ENCODE peak calls at places on chromosomes 12 and 14, in ten cellular contexts. F is sigmoid colon, M is right lobe of liver, Y is stomach, C is A549, E is thoracic aorta, X is gastrocnemius medialis, H is H9, R is uterus, I is left ventricle myocardium inferior. U is an unnamed sample.

GRCh38 chr14:57461777-57462320 is 31.8 kb downstream of the CCDC198 start:
- DNase-seq in F (no peak), M (no peak), Y (no peak), C (peak; percentile 55), E (no peak), X (no peak), H (no peak), R (no peak), I (no peak), U (no peak)

GRCh38 chr14:95231966-95232365 is 74.6 kb upstream of the DICER1 start:
- DNase-seq in F (no peak), M (no peak), Y (no peak), C (no peak), E (no peak), X (no peak), H (no peak), R (no peak), I (no peak), U (no peak)

GRCh38 chr12:3704512-3705348 is 48.2 kb downstream of the CRACR2A start:
- DNase-seq in F (no peak), M (no peak), Y (no peak), C (no peak), E (no peak), X (no peak), H (no peak), R (no peak), I (no peak), U (no peak)

GRCh38 chr12:107033758-107034739 is 47.1 kb upstream of the MTERF2 start:
- DNase-seq in F (no peak), M (no peak), Y (no peak), C (no peak), E (no peak), X (no peak), H (no peak), R (no peak), I (no peak), U (no peak)

GRCh38 chr12:32754101-32754500 is 1.6 kb downstream of the YARS2 start:
- DNase-seq in F (no peak), M (no peak), Y (no peak), C (no peak), E (no peak), X (no peak), H (no peak), R (no peak), I (no peak), U (no peak)

GRCh38 chr12:122227341-122227740 is 1.5 kb upstream of the DIABLO start:
- DNase-seq in F (no peak), M (no peak), Y (no peak), C (no peak), E (no peak), X (no peak), H (no peak), R (no peak), I (no peak), U (no peak)

GRCh38 chr14:33282811-33283210 is 344.1 kb downstream of the NPAS3 start:
- DNase-seq in F (no peak), M (no peak), Y (no peak), C (no peak), E (no peak), X (no peak), H (no peak), R (no peak), I (no peak), U (no peak)

GRCh38 chr12:76669981-76670380 is 93.9 kb upstream of the ZDHHC17 start:
- DNase-seq in F (no peak), M (no peak), Y (no peak), C (no peak), E (no peak), X (no peak), H (no peak), R (no peak), I (no peak), U (no peak)

GRCh38 chr12:1559729-1560128 is 34.7 kb downstream of the FBXL14 start:
- DNase-seq in F (no peak), M (no peak), Y (no peak), C (no peak), E (no peak), X (no peak), H (no peak), R (no peak), I (no peak), U (no peak)

GRCh38 chr12:110281549-110282342 is 699 bp downstream of the ATP2A2 start:
- DNase-seq in F (peak; percentile 83), M (peak; percentile 57), Y (peak; percentile 63), C (peak; percentile 75), E (no peak), X (peak; percentile 38), H (peak; percentile 44), R (peak; percentile 43), I (peak; percentile 43), U (peak; percentile 76)

GRCh38 chr12:74499192-74499591 is 38.4 kb upstream of the ATXN7L3B start:
- DNase-seq in F (no peak), M (no peak), Y (no peak), C (no peak), E (no peak), X (no peak), H (no peak), R (no peak), I (no peak), U (no peak)

GRCh38 chr14:22500525-22500924 is 88.5 kb downstream of the DAD1 start:
- DNase-seq in F (no peak), M (no peak), Y (no peak), C (no peak), E (no peak), X (no peak), H (no peak), R (no peak), I (no peak), U (no peak)

GRCh38 chr12:124645530-124646244 is 78.3 kb upstream of the NCOR2 start:
- DNase-seq in F (no peak), M (no peak), Y (no peak), C (no peak), E (no peak), X (no peak), H (no peak), R (no peak), I (no peak), U (no peak)

DNA sequence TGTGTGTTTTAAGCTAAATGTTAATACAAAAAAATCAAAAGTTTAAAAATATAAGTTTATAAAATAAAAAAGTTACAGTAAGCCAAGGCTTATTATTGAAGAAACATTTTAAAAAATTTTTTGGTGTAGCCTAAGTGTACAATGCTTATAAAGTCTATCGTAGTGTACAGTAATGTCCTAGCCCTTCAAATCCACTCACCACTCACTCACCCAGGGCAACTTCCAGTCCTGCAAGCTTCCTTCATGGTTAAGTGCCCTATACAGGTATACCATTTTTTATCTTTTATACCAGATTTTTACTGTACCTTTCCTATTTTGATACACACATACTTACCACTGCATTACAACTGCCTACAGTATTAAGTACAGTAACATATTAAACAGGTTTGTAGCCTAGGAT is 11.9 kb downstream of the UBE2N start:
- DNase-seq in F (no peak), M (no peak), Y (no peak), C (no peak), E (no peak), X (no peak), H (no peak), R (no peak), I (no peak), U (no peak)
- H3K4me1 ChIP-seq in F (peaks cover 67% of the 10 kb centered on the region), M (peaks cover 3% of the 10 kb centered on the region), Y (peaks cover 81% of the 10 kb centered on the region), C (peaks cover 38% of the 10 kb centered on the region), E (peaks cover 41% of the 10 kb centered on the region), X (peaks cover 67% of the 10 kb centered on the region), H (peaks cover 4% of the 10 kb centered on the region), R (peaks cover 8% of the 10 kb centered on the region), I (peaks cover 97% of the 10 kb centered on the region), U (peaks cover 84% of the 10 kb centered on the region)

DNA sequence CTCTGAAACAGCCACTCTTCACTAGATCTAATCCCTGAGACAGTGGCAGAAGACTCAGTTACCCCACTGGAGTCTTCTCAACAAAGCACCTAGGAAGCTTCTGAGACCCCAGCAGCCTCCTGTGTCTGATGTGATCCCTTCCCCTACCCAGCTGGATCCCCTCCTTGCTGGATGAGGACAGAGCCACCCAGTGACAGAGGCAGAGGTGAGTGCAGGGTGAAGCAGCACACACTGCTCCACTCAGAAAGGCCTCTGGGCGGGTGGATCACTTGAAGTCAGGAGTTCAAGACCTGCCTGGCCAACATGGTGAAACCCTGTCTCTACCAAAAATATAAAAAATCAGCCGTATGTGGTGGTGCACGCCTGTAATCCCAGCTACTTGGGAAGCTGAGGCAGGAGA is 2.7 kb downstream of the SPRYD3 start:
- DNase-seq in F (peak; percentile 56), M (no peak), Y (no peak), C (no peak), E (no peak), X (no peak), H (no peak), R (peak; percentile 13), I (no peak), U (no peak)
- H3K27ac ChIP-seq in F (peak overlapping the region; percentile 16), M (no peak overlapping the region), Y (no peak overlapping the region), C (no peak overlapping the region), E (peak overlapping the region; percentile 52), X (peak overlapping the region; percentile 12), H (no peak overlapping the region), R (peak overlapping the region; percentile 72), I (no peak overlapping the region), U (peak overlapping the region; percentile 99)

GRCh38 chr14:70013269-70013873 is 134.2 kb downstream of the SMOC1 start:
- DNase-seq in F (no peak), M (no peak), Y (peak; percentile 58), C (peak; percentile 41), E (no peak), X (no peak), H (peak; percentile 74), R (no peak), I (no peak), U (no peak)
- TF ChIP-seq CTCF in F (peak; percentile 13), M (peak; percentile 70), Y (peak; percentile 53), C (peak; percentile 45), E (peak; percentile 42), X (peak; percentile 55), H (peak; percentile 95), R (no peak), I (peak; percentile 51), U (peak; percentile 40)

DNA sequence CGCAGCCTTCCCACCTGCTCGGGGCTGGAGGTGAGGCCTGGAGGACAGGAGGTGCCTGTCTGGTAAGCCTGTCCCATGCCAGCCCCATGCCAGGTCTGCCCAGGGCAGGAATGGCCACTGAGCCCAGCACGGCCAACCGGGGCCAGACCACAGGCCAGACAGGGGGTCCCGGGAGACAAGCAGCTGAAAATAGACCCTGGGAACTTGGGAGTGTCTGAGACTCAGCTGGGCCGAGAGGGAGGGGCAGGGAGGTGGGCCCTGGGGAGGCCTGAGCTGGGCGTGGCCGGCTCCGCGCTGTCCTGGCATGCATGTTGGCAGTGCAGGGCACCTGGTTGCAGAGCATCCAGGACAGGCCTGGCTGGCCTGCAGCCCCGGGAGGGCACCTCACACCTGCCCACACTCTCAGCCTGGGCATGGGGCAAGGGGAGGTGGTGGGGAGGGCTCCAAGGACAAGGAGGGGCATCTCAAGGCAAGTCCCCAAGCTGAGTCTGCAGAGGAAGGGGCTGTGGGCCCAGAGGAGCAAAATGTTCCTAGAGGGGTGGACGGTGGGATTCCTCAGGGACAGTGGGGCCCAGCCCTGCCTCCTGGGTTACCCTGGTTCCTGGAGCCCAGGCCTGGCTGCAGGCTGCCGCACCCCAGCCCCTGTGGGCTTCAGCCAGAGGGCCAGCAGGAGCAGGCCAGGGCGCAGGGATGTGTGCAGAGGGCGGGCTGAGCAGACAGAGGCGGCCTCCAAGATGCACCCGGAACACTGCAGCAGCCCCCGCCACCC is 3.2 kb upstream of the CRIP1 start:
- DNase-seq in F (no peak), M (no peak), Y (no peak), C (peak; percentile 60), E (no peak), X (no peak), H (no peak), R (no peak), I (peak; percentile 38), U (peak; percentile 55)
- H3K4me1 ChIP-seq in F (peaks cover 80% of the 10 kb centered on the region), M (peaks cover 18% of the 10 kb centered on the region), Y (peaks cover 89% of the 10 kb centered on the region), C (peaks cover 84% of the 10 kb centered on the region), E (peaks cover 38% of the 10 kb centered on the region), X (peaks cover 44% of the 10 kb centered on the region), H (no peaks in the 10 kb centered on the region), R (peaks cover 48% of the 10 kb centered on the region), I (peaks cover 100% of the 10 kb centered on the region), U (peaks cover 85% of the 10 kb centered on the region)